ENCODE peak calls at places on chromosome 10, in six cellular contexts. One of them, this sample, is unnamed.

GRCh38 chr10:66983482-66983818 is 57.6 kb downstream of the LRRTM3 start:
- DNase-seq in A549: no peak
- DNase-seq in stomach: peak; percentile 30
- DNase-seq in HepG2: no peak
- DNase-seq in transverse colon: no peak
- DNase-seq in ovary: no peak
- DNase-seq in this sample: no peak

GRCh38 chr10:101807158-101807557 is 11.1 kb downstream of the OGA start:
- DNase-seq in A549: no peak
- DNase-seq in stomach: no peak
- DNase-seq in HepG2: no peak
- DNase-seq in transverse colon: no peak
- DNase-seq in ovary: no peak
- DNase-seq in this sample: no peak

GRCh38 chr10:125201108-125201524 is 40.8 kb upstream of the CTBP2 start:
- DNase-seq in A549: peak; percentile 19
- DNase-seq in stomach: no peak
- DNase-seq in HepG2: no peak
- DNase-seq in transverse colon: no peak
- DNase-seq in ovary: no peak
- DNase-seq in this sample: peak; percentile 16

GRCh38 chr10:75281980-75282379 is 46.2 kb upstream of the COMTD1 start:
- DNase-seq in A549: no peak
- DNase-seq in stomach: no peak
- DNase-seq in HepG2: peak; percentile 44
- DNase-seq in transverse colon: no peak
- DNase-seq in ovary: no peak
- DNase-seq in this sample: no peak

GRCh38 chr10:114683593-114683992 is 25.5 kb upstream of the ABLIM1 start:
- DNase-seq in A549: no peak
- DNase-seq in stomach: no peak
- DNase-seq in HepG2: no peak
- DNase-seq in transverse colon: no peak
- DNase-seq in ovary: no peak
- DNase-seq in this sample: no peak

GRCh38 chr10:91123246-91123645 is 97.2 kb upstream of the PCGF5 start:
- DNase-seq in A549: no peak
- DNase-seq in stomach: no peak
- DNase-seq in HepG2: no peak
- DNase-seq in transverse colon: no peak
- DNase-seq in ovary: no peak
- DNase-seq in this sample: no peak

GRCh38 chr10:60470091-60470490 is 80.4 kb upstream of the ANK3 start:
- DNase-seq in A549: no peak
- DNase-seq in stomach: no peak
- DNase-seq in HepG2: no peak
- DNase-seq in transverse colon: no peak
- DNase-seq in ovary: no peak
- DNase-seq in this sample: no peak

GRCh38 chr10:48697821-48698764 is 13.4 kb downstream of the WDFY4 start:
- DNase-seq in A549: no peak
- DNase-seq in stomach: no peak
- DNase-seq in HepG2: no peak
- DNase-seq in transverse colon: no peak
- DNase-seq in ovary: no peak
- DNase-seq in this sample: no peak

GRCh38 chr10:33217854-33218253 is 116.6 kb downstream of the NRP1 start:
- DNase-seq in A549: peak; percentile 52
- DNase-seq in stomach: no peak
- DNase-seq in HepG2: no peak
- DNase-seq in transverse colon: no peak
- DNase-seq in ovary: no peak
- DNase-seq in this sample: no peak

GRCh38 chr10:129605986-129606518 is 139.0 kb downstream of the MGMT start:
- DNase-seq in A549: no peak
- DNase-seq in stomach: no peak
- DNase-seq in HepG2: no peak
- DNase-seq in transverse colon: peak; percentile 27
- DNase-seq in ovary: no peak
- DNase-seq in this sample: no peak

GRCh38 chr10:85430991-85431390 is 935.6 kb downstream of the GRID1 start:
- DNase-seq in A549: peak; percentile 26
- DNase-seq in stomach: no peak
- DNase-seq in HepG2: peak; percentile 9
- DNase-seq in transverse colon: no peak
- DNase-seq in ovary: no peak
- DNase-seq in this sample: no peak

GRCh38 chr10:30542001-30542861 is 87.3 kb downstream of the LYZL2 start:
- DNase-seq in A549: peak; percentile 78
- DNase-seq in stomach: no peak
- DNase-seq in HepG2: peak; percentile 96
- DNase-seq in transverse colon: no peak
- DNase-seq in ovary: no peak
- DNase-seq in this sample: no peak

GRCh38 chr10:124211921-124212320 is 118.5 kb upstream of the CHST15 start:
- DNase-seq in A549: no peak
- DNase-seq in stomach: no peak
- DNase-seq in HepG2: no peak
- DNase-seq in transverse colon: no peak
- DNase-seq in ovary: no peak
- DNase-seq in this sample: no peak

GRCh38 chr10:7794627-7795026 is 6.7 kb downstream of the ATP5F1C start:
- DNase-seq in A549: no peak
- DNase-seq in stomach: no peak
- DNase-seq in HepG2: no peak
- DNase-seq in transverse colon: no peak
- DNase-seq in ovary: no peak
- DNase-seq in this sample: no peak

GRCh38 chr10:47146571-47146970 is 153.4 kb upstream of the GDF10 start:
- DNase-seq in A549: no peak
- DNase-seq in stomach: no peak
- DNase-seq in HepG2: no peak
- DNase-seq in transverse colon: no peak
- DNase-seq in ovary: no peak
- DNase-seq in this sample: no peak

GRCh38 chr10:60526024-60526585 is 136.4 kb upstream of the ANK3 start:
- DNase-seq in A549: no peak
- DNase-seq in stomach: no peak
- DNase-seq in HepG2: no peak
- DNase-seq in transverse colon: no peak
- DNase-seq in ovary: no peak
- DNase-seq in this sample: no peak

GRCh38 chr10:80390740-80391139 is 17.6 kb upstream of the PRXL2A start:
- DNase-seq in A549: no peak
- DNase-seq in stomach: no peak
- DNase-seq in HepG2: no peak
- DNase-seq in transverse colon: no peak
- DNase-seq in ovary: no peak
- DNase-seq in this sample: no peak

GRCh38 chr10:93072713-93073538 is 767 bp upstream of the CYP26A1 start:
- DNase-seq in A549: no peak
- DNase-seq in stomach: no peak
- DNase-seq in HepG2: no peak
- DNase-seq in transverse colon: no peak
- DNase-seq in ovary: no peak
- DNase-seq in this sample: no peak

GRCh38 chr10:77874872-77875271 is 51.7 kb downstream of the DLG5 start:
- DNase-seq in A549: no peak
- DNase-seq in stomach: no peak
- DNase-seq in HepG2: no peak
- DNase-seq in transverse colon: no peak
- DNase-seq in ovary: no peak
- DNase-seq in this sample: no peak

GRCh38 chr10:77872151-77872946 is 54.2 kb downstream of the DLG5 start:
- DNase-seq in A549: no peak
- DNase-seq in stomach: no peak
- DNase-seq in HepG2: no peak
- DNase-seq in transverse colon: peak; percentile 40
- DNase-seq in ovary: peak; percentile 82
- DNase-seq in this sample: peak; percentile 81

GRCh38 chr10:77872947-77873557 is 53.5 kb downstream of the DLG5 start:
- DNase-seq in A549: no peak
- DNase-seq in stomach: no peak
- DNase-seq in HepG2: no peak
- DNase-seq in transverse colon: no peak
- DNase-seq in ovary: no peak
- DNase-seq in this sample: no peak

GRCh38 chr10:77875730-77876129 is 50.8 kb downstream of the DLG5 start:
- DNase-seq in A549: no peak
- DNase-seq in stomach: no peak
- DNase-seq in HepG2: no peak
- DNase-seq in transverse colon: no peak
- DNase-seq in ovary: no peak
- DNase-seq in this sample: no peak

GRCh38 chr10:77873558-77874380 is 52.8 kb downstream of the DLG5 start:
- DNase-seq in A549: peak; percentile 25
- DNase-seq in stomach: peak; percentile 50
- DNase-seq in HepG2: peak; percentile 70
- DNase-seq in transverse colon: peak; percentile 55
- DNase-seq in ovary: peak; percentile 73
- DNase-seq in this sample: no peak
- TF ChIP-seq EP300 in A549: no peak
- TF ChIP-seq EP300 in stomach: peak; percentile 70
- TF ChIP-seq EP300 in HepG2: no peak
- TF ChIP-seq EP300 in transverse colon: peak; percentile 77
- TF ChIP-seq EP300 in ovary: no peak
- TF ChIP-seq EP300 in this sample: peak; percentile 61

GRCh38 chr10:4382811-4383210 is 443.2 kb upstream of the AKR1E2 start:
- DNase-seq in A549: no peak
- DNase-seq in stomach: no peak
- DNase-seq in HepG2: peak; percentile 15
- DNase-seq in transverse colon: no peak
- DNase-seq in ovary: no peak
- DNase-seq in this sample: no peak

GRCh38 chr10:4384254-4384653 is 441.8 kb upstream of the AKR1E2 start:
- DNase-seq in A549: no peak
- DNase-seq in stomach: no peak
- DNase-seq in HepG2: no peak
- DNase-seq in transverse colon: no peak
- DNase-seq in ovary: no peak
- DNase-seq in this sample: no peak

GRCh38 chr10:4385491-4385890 is 440.5 kb upstream of the AKR1E2 start:
- DNase-seq in A549: no peak
- DNase-seq in stomach: no peak
- DNase-seq in HepG2: no peak
- DNase-seq in transverse colon: no peak
- DNase-seq in ovary: no peak
- DNase-seq in this sample: no peak

GRCh38 chr10:4383683-4384082 is 442.3 kb upstream of the AKR1E2 start:
- DNase-seq in A549: no peak
- DNase-seq in stomach: no peak
- DNase-seq in HepG2: no peak
- DNase-seq in transverse colon: no peak
- DNase-seq in ovary: no peak
- DNase-seq in this sample: no peak
- TF ChIP-seq EP300 in A549: no peak
- TF ChIP-seq EP300 in stomach: no peak
- TF ChIP-seq EP300 in HepG2: no peak
- TF ChIP-seq EP300 in transverse colon: no peak
- TF ChIP-seq EP300 in ovary: no peak
- TF ChIP-seq EP300 in this sample: no peak

GRCh38 chr10:72274213-72274729 is 547 bp downstream of the DDIT4 start:
- DNase-seq in A549: no peak
- DNase-seq in stomach: no peak
- DNase-seq in HepG2: no peak
- DNase-seq in transverse colon: no peak
- DNase-seq in ovary: no peak
- DNase-seq in this sample: no peak

GRCh38 chr10:72273410-72274212 is at the start of gene DDIT4:
- DNase-seq in A549: peak; percentile 99
- DNase-seq in stomach: peak; percentile 100
- DNase-seq in HepG2: peak; percentile 93
- DNase-seq in transverse colon: peak; percentile 100
- DNase-seq in ovary: peak; percentile 100
- DNase-seq in this sample: peak; percentile 100

GRCh38 chr10:72274730-72275350 is 1.1 kb downstream of the DDIT4 start:
- DNase-seq in A549: peak; percentile 80
- DNase-seq in stomach: peak; percentile 78
- DNase-seq in HepG2: no peak
- DNase-seq in transverse colon: peak; percentile 85
- DNase-seq in ovary: peak; percentile 87
- DNase-seq in this sample: peak; percentile 85

GRCh38 chr10:72270607-72271281 is 3.0 kb upstream of the DDIT4 start:
- DNase-seq in A549: no peak
- DNase-seq in stomach: no peak
- DNase-seq in HepG2: no peak
- DNase-seq in transverse colon: no peak
- DNase-seq in ovary: no peak
- DNase-seq in this sample: no peak

DNA sequence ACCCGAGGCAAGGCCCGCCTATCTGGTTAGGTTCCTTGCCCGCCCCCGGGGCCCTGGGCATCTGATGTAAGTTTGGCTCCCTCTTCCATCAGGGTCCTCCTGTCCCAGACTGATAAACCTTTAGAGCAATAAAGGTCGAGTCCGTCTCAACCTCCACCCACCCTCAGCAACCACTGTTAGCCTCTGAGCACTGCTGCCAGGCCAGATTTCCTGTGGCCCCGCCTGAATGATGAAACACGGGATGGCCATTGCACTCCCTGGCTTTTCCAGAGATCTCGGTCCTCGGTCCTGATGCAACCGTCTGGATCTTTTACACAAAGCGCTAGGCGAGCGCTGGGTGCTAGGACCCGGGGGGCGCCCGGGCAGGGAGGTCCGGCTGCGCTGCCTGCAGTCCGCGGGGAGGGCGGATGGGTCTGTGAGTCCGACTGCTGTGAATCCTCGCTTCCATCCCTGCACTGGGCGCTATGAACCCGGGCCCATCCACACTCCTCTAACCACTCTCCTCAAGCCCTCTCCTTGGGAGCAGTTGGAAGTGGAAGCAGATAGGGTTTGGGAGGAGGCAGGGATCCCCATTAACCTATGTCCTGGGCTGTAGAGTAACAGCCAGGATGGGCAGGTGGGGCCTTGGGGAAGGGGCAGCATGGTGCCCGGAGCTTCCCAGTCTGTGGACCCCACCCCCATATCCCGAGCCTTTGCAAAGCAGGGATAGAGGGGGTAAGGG is 875 bp upstream of the DDIT4 start:
- DNase-seq in A549: peak; percentile 95
- DNase-seq in stomach: peak; percentile 87
- DNase-seq in HepG2: peak; percentile 88
- DNase-seq in transverse colon: peak; percentile 90
- DNase-seq in ovary: peak; percentile 92
- DNase-seq in this sample: peak; percentile 96
- TF ChIP-seq EP300 in A549: peak; percentile 90
- TF ChIP-seq EP300 in stomach: no peak
- TF ChIP-seq EP300 in HepG2: peak; percentile 86
- TF ChIP-seq EP300 in transverse colon: no peak
- TF ChIP-seq EP300 in ovary: peak; percentile 7
- TF ChIP-seq EP300 in this sample: no peak

DNA sequence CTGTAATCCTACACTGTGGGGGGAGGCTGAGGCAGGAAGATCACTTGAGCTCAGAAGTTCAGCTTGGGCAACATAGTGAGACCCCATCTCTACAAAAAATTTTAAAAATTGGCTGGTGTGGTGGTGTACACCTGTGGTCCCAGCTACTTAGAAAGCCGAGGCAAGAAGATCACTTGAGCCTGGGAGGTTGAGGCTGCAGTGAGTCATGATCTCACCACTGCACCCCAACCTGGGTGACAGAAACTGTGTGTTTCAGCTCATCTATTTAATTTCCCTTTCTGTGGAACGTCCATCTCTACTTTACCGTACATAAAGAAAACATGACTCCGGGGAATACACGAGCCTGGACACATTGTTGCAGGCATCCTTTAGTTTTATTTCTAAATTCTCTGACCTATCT is 354.6 kb upstream of the PLXDC2 start:
- DNase-seq in A549: no peak
- DNase-seq in stomach: no peak
- DNase-seq in HepG2: no peak
- DNase-seq in transverse colon: no peak
- DNase-seq in ovary: no peak
- DNase-seq in this sample: no peak
- TF ChIP-seq EP300 in A549: no peak
- TF ChIP-seq EP300 in stomach: no peak
- TF ChIP-seq EP300 in HepG2: no peak
- TF ChIP-seq EP300 in transverse colon: no peak
- TF ChIP-seq EP300 in ovary: no peak
- TF ChIP-seq EP300 in this sample: no peak